ENCODE peak calls at places on chromosomes 16 and 17, in five cellular contexts. H is H1, F is K562, V is HepG2, K is GM12878. A is an unnamed sample.

GRCh38 chr16:31696968-31697743 is 169.5 kb downstream of the AHSP start:
- DNase-seq in H (no peak), F (peak), V (peak), K (no peak), A (no peak)

GRCh38 chr16:75065149-75065807 is 51.3 kb downstream of the LDHD start:
- DNase-seq in H (no peak), F (peak), V (no peak), K (no peak), A (no peak)

GRCh38 chr16:35596467-35596866 is 2137.1 kb downstream of the TP53TG3F start:
- DNase-seq in H (no peak), F (no peak), V (no peak), K (no peak), A (no peak)

GRCh38 chr16:85125570-85126382 is 13.5 kb upstream of the CIBAR2 start:
- DNase-seq in H (no peak), F (no peak), V (no peak), K (no peak), A (no peak)

GRCh38 chr16:74751658-74752057 is 23.0 kb downstream of the FA2H start:
- DNase-seq in H (no peak), F (no peak), V (no peak), K (no peak), A (no peak)

GRCh38 chr17:72406501-72406900 is 285.7 kb downstream of the SOX9 start:
- DNase-seq in H (no peak), F (no peak), V (no peak), K (no peak), A (no peak)

GRCh38 chr17:17533901-17534441 is 37.8 kb upstream of the RASD1 start:
- DNase-seq in H (no peak), F (no peak), V (peak), K (no peak), A (no peak)

GRCh38 chr16:1119129-1119528 is 23.1 kb upstream of the C1QTNF8 start:
- DNase-seq in H (no peak), F (no peak), V (no peak), K (no peak), A (no peak)

GRCh38 chr17:73340093-73340596 is 28.3 kb upstream of the CDC42EP4 start:
- DNase-seq in H (no peak), F (no peak), V (peak), K (peak), A (no peak)

GRCh38 chr16:73771676-73772075 is 524.9 kb upstream of the PSMD7 start:
- DNase-seq in H (no peak), F (peak), V (no peak), K (no peak), A (no peak)

GRCh38 chr16:74868501-74868900 is 93.9 kb upstream of the FA2H start:
- DNase-seq in H (no peak), F (no peak), V (peak), K (no peak), A (no peak)

GRCh38 chr16:22813223-22813945 is 578 bp upstream of the HS3ST2 start:
- DNase-seq in H (peak), F (peak), V (peak), K (no peak), A (peak)

DNA sequence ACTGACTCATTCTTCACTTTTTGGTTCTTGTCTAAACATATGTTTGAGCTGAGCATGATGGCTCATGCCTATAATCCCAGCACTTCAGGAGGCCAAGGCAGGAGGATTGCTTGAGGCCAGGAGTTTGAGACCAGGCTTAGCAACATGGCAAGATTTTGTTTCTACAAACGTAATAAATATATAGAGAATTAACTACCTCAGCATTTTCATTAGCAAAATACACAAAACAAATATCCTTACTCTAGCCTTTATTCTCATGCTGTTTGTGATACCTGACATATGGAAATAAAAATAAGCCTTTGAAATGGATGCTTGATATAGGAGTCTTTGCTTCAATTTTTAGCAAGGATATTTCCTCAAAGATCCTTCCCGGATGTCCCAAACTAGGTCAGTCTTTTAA is 132.8 kb downstream of the ABCC1 start:
- DNase-seq in H (no peak), F (no peak), V (no peak), K (no peak), A (no peak)
- TF ChIP-seq ATF2 in H (no peak), F (no peak), V (no peak), K (no peak), A (no peak)

DNA sequence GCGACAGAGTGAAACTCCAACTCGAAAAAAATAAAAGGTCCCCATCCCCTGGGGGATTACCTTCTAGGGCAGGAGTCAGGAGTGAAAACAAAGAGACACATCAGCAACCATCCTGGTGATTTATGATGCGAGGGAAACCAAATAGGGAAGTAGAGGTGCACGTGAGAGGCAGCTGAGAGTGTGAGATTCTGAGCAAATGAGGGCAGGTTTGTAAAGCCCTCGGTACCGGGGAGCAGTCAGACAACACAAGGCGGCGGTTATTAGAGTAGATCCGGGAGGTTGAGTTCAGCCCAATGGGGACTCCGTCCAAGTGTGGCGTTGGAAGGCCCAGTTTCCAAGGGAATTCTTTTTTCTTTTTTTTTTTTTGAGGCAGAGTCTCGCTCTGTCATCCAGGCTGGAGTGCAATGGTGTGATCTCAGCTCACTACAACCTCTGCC is 7.4 kb upstream of the ARMC7 start:
- DNase-seq in H (no peak), F (peak), V (no peak), K (peak), A (no peak)
- TF ChIP-seq CREB1 in H (no peak), F (no peak), V (no peak), K (peak), A (no peak)

DNA sequence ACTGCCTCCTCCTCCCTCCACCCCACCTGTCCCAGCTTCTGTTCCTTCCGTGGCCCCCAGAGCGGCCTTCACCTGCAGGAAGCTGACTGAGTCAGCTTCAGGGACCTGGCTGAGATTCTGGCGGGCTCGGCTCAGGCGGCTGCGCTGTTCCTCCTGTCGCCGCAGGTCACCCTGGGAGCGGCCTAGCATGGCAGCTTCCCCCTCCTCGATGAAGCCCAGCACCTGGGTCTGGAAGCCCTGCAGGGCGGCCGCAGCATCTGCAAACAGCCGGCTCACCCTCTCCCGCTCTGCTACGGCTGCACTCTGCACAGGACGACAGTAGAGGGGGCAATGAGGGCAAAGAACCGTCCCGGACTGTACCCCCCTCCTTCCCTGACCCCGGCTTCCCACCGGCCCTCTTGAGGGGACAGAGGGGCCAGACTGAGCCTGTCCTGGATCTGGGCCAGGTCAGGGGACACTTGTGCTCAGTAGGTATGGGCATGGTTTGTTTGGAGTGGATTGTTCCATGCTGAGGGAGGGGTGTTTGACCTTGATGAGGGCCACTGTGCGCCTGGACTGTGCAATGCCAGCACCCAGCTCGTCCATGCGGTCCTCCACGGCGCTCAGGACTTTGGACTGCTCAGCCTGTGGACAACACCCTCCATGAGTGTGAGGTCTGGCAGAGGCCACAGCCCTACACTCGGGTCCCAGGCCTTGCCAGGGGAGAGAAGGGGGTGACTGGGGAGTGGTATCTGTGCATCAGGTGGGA is 2.0 kb downstream of the TRIM47 start:
- DNase-seq in H (no peak), F (no peak), V (peak), K (no peak), A (peak)
- TF ChIP-seq ATF2 in H (no peak), F (no peak), V (peak), K (no peak), A (no peak)

GRCh38 chr17:7437369-7437863 is 1.9 kb upstream of the FGF11 start:
- DNase-seq in H (no peak), F (no peak), V (no peak), K (no peak), A (no peak)

GRCh38 chr17:7438050-7438614 is 1.2 kb upstream of the FGF11 start:
- DNase-seq in H (no peak), F (peak), V (no peak), K (no peak), A (peak)

GRCh38 chr17:7435676-7436555 is 681 bp downstream of the TMEM102 start:
- DNase-seq in H (no peak), F (peak), V (no peak), K (no peak), A (peak)

GRCh38 chr17:7438656-7439460 is 454 bp upstream of the FGF11 start:
- DNase-seq in H (no peak), F (no peak), V (no peak), K (no peak), A (no peak)

DNA sequence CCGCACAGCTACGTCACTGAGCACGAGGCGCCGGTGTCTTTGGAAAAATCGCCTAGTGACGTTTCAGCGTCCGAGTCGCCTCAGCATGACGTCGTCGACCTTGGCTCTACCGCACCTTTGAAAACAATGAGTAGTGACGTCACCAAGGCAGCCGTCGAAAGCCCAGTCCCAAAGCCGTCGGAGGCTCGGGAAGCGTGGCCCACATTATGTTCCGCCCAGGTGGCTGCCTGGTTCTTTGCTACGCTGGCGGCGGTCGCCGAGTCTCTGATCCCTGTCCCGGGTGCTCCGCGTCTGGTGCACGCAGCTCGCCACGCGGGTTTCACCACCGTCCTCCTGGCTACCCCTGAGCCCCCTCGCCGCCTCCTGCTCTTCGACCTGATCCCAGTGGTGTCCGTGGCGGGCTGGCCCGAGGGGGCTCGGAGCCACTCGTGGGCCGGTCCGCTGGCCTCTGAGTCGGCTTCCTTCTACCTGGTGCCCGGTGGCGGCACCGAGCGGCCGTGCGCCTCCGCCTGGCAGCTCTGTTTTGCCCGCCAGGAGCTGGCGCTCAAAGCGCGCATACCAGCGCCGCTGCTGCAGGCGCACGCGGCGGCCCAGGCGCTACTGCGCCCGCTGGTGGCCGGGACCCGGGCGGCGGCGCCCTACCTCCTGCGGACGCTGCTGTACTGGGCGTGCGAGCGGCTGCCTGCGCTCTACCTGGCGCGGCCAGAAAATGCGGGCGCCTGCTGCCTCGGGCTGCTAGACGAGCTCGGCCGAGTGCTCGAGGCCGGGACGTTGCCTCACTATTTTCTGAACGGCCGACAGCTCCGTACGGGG is 1.5 kb downstream of the TMEM102 start:
- DNase-seq in H (no peak), F (no peak), V (peak), K (no peak), A (peak)
- TF ChIP-seq CREB1 in H (peak), F (no peak), V (peak), K (peak), A (no peak)

GRCh38 chr16:58384437-58385055 is 7.7 kb upstream of the GINS3 start:
- DNase-seq in H (no peak), F (no peak), V (no peak), K (no peak), A (no peak)
- TF ChIP-seq ATF2 in H (no peak), F (no peak), V (no peak), K (no peak), A (no peak)

GRCh38 chr17:44610871-44611270 is 45.4 kb upstream of the MEIOC start:
- DNase-seq in H (no peak), F (no peak), V (no peak), K (no peak), A (no peak)
- TF ChIP-seq CREB1 in H (no peak), F (no peak), V (no peak), K (no peak), A (no peak)

GRCh38 chr16:86228713-86229112 is 281.6 kb upstream of the FOXF1 start:
- DNase-seq in H (no peak), F (no peak), V (no peak), K (no peak), A (no peak)

GRCh38 chr16:86231321-86231995 is 278.9 kb upstream of the FOXF1 start:
- DNase-seq in H (no peak), F (no peak), V (no peak), K (no peak), A (no peak)

GRCh38 chr16:86229283-86229682 is 281.0 kb upstream of the FOXF1 start:
- DNase-seq in H (no peak), F (no peak), V (no peak), K (no peak), A (no peak)

GRCh38 chr16:86231996-86232350 is 278.4 kb upstream of the FOXF1 start:
- DNase-seq in H (no peak), F (no peak), V (no peak), K (no peak), A (no peak)

DNA sequence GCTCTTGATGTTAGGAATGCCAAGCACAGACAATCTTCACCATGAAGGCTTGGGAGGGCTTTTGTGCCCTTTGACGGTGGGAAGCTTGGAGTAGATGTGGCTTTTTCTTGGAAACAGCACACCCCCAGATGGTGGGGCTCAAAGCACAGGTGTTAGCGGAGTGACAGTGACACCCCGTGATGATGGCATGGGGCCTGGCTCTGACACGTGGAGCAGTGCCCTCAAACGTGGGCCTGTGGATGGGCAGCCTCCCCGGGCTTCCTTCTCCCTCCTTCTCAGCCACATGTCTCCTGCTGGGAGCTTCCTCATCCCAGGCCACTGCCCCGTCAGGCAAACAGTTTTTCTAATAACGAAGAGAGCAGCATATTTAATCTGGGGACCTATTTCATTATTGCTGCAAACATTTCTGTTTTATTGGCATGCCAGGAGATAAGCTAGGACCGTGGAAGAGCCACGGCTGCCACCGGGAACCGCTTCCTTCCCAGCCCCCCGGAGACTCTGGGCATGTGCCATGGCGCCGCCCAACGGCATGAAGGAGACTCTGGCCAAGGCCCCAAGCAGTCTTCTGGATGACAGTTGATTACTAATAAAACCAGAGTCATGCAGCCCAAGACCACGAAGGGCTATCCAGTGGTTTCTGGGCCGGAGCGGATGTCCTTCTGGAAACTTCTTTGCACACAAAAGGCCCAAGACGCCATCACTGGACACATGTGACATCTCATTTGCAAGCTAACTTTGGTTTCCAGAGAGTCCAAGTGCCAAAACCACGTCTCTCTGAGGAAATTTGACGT is 280.3 kb upstream of the FOXF1 start:
- DNase-seq in H (no peak), F (no peak), V (no peak), K (no peak), A (no peak)
- TF ChIP-seq ATF2 in H (no peak), F (no peak), V (no peak), K (no peak), A (no peak)

GRCh38 chr17:82105882-82106696 is 8.1 kb upstream of the FASN start:
- DNase-seq in H (peak), F (peak), V (peak), K (peak), A (peak)
- TF ChIP-seq CREB1 in H (no peak), F (no peak), V (no peak), K (no peak), A (no peak)

GRCh38 chr16:87956169-87956770 is 5.0 kb downstream of the BANP start:
- DNase-seq in H (no peak), F (peak), V (no peak), K (peak), A (no peak)
- TF ChIP-seq ATF2 in H (no peak), F (no peak), V (no peak), K (peak), A (no peak)

GRCh38 chr17:46118969-46119368 is 74.3 kb downstream of the KANSL1 start:
- DNase-seq in H (no peak), F (no peak), V (no peak), K (no peak), A (no peak)

GRCh38 chr17:46121841-46122485 is 71.3 kb downstream of the KANSL1 start:
- DNase-seq in H (no peak), F (no peak), V (no peak), K (peak), A (no peak)

GRCh38 chr17:46120078-46120477 is 73.2 kb downstream of the KANSL1 start:
- DNase-seq in H (no peak), F (no peak), V (no peak), K (no peak), A (no peak)

GRCh38 chr17:46122486-46122871 is 70.8 kb downstream of the KANSL1 start:
- DNase-seq in H (no peak), F (no peak), V (no peak), K (no peak), A (no peak)

DNA sequence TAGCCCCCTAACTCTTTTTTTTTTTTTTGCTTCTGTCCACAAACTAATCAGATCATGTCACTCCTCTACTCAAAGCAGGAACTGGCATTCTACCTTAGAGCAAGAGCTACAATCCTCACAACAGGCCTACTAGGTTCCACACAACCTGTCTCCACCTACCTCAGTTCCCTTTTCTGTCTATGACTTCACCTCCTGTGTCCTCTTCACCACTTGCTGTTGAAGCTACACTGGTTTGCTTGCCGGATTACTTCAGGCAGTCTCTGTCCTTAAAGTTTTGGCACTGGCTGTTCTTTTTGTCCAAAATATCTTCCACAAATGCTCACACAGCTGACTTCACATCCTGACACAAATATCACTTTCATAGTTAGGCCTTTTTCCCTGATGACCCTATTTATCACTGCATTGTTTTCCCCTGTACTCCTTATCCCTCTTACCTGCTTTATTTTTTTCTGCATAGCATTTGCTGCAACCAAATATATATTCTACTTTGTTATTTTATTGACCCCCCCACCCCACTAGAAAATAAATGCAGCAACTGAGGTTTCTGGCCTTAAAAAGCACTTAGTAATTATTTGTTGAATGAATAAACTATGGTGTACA is 72.0 kb downstream of the KANSL1 start:
- DNase-seq in H (no peak), F (no peak), V (no peak), K (peak), A (no peak)
- TF ChIP-seq CREB1 in H (no peak), F (no peak), V (no peak), K (no peak), A (no peak)

A was measured in WTC11.